ENCODE peak calls at places on chromosomes 3 and 15, in four cellular contexts. Y is fibroblast of pulmonary artery, Q is GM23338, O is AG09309. K is an unnamed sample.

GRCh38 chr3:21041621-21042020 is 709.4 kb downstream of the ZNF385D start:
- DNase-seq in O (peak; percentile 74), Y (peak; percentile 58), Q (no peak), K (peak; percentile 94)

GRCh38 chr3:197224034-197224444 is 74.4 kb downstream of the DLG1 start:
- DNase-seq in O (peak; percentile 13), Y (peak; percentile 76), Q (peak; percentile 70), K (peak; percentile 24)

GRCh38 chr3:175957427-175957826 is 1098.3 kb downstream of the NAALADL2 start:
- DNase-seq in Y (no peak), O (no peak), Q (no peak), K (no peak)

GRCh38 chr15:92525758-92526245 is 129.8 kb downstream of the FAM174B start:
- DNase-seq in O (no peak), Q (no peak), Y (no peak), K (no peak)

GRCh38 chr3:197466586-197467399 is 89.0 kb downstream of the BDH1 start:
- DNase-seq in Y (peak; percentile 55), O (no peak), Q (no peak), K (no peak)

GRCh38 chr15:74384566-74385441 is 17.4 kb upstream of the CYP11A1 start:
- DNase-seq in Y (no peak), Q (no peak), O (no peak), K (no peak)

GRCh38 chr3:65894679-65895078 is 144.0 kb downstream of the MAGI1 start:
- DNase-seq in Q (no peak), Y (peak; percentile 61), O (peak; percentile 80), K (no peak)

GRCh38 chr15:81061490-81062235 is 60.9 kb downstream of the TLNRD1 start:
- DNase-seq in O (no peak), Y (no peak), Q (no peak), K (no peak)

GRCh38 chr3:187919535-187919934 is 174.3 kb upstream of the BCL6 start:
- DNase-seq in Q (no peak), O (no peak), Y (no peak), K (no peak)

GRCh38 chr15:83516935-83517334 is 69.8 kb downstream of the SH3GL3 start:
- DNase-seq in O (no peak), Y (peak; percentile 8), Q (no peak), K (no peak)

GRCh38 chr3:171863920-171864319 is 20.8 kb downstream of the TMEM212 start:
- DNase-seq in Y (no peak), Q (no peak), O (no peak), K (no peak)

GRCh38 chr3:129663045-129663446 is 56.6 kb upstream of the PLXND1 start:
- DNase-seq in Q (peak; percentile 69), O (no peak), Y (no peak), K (no peak)

GRCh38 chr3:184261270-184262165 is at the start of gene CAMK2N2:
- DNase-seq in Q (peak; percentile 83), Y (peak; percentile 69), O (no peak), K (no peak)

GRCh38 chr3:150346956-150347863 is 60.9 kb upstream of the TSC22D2 start:
- DNase-seq in O (no peak), Q (no peak), Y (no peak), K (no peak)

GRCh38 chr15:101522091-101522490 is 32.6 kb upstream of the PCSK6 start:
- DNase-seq in Y (no peak), O (no peak), Q (no peak), K (no peak)

GRCh38 chr3:48065035-48065434 is 48.8 kb upstream of the MAP4 start:
- DNase-seq in O (no peak), Q (no peak), Y (no peak), K (no peak)

GRCh38 chr15:38558714-38559059 is 5.9 kb downstream of the RASGRP1 start:
- DNase-seq in O (no peak), Q (no peak), Y (peak; percentile 26), K (peak; percentile 55)

GRCh38 chr15:68615301-68615700 is 36.5 kb downstream of the CORO2B start:
- DNase-seq in O (no peak), Q (no peak), Y (no peak), K (no peak)

GRCh38 chr15:43893956-43894355 is 67.2 kb downstream of the WDR76 start:
- DNase-seq in Q (no peak), O (no peak), Y (no peak), K (peak; percentile 98)

GRCh38 chr15:101128191-101128590 is 123.7 kb downstream of the CHSY1 start:
- DNase-seq in Q (peak; percentile 37), O (peak; percentile 96), Y (peak; percentile 96), K (peak; percentile 96)

GRCh38 chr15:87033056-87033455 is 953.4 kb downstream of the AGBL1 start:
- DNase-seq in O (no peak), Y (peak; percentile 2), Q (no peak), K (no peak)

GRCh38 chr15:87034886-87035285 is 955.2 kb downstream of the AGBL1 start:
- DNase-seq in O (no peak), Y (no peak), Q (no peak), K (no peak)

GRCh38 chr15:87032291-87032690 is 952.6 kb downstream of the AGBL1 start:
- DNase-seq in Q (peak; percentile 8), O (no peak), Y (no peak), K (no peak)

GRCh38 chr15:87031545-87032230 is 952.0 kb downstream of the AGBL1 start:
- DNase-seq in Y (no peak), O (no peak), Q (no peak), K (no peak)
- H3K4me3 ChIP-seq in Y (no peak overlapping the region), O (no peak overlapping the region), Q (no peak overlapping the region), K (no peak overlapping the region)

DNA sequence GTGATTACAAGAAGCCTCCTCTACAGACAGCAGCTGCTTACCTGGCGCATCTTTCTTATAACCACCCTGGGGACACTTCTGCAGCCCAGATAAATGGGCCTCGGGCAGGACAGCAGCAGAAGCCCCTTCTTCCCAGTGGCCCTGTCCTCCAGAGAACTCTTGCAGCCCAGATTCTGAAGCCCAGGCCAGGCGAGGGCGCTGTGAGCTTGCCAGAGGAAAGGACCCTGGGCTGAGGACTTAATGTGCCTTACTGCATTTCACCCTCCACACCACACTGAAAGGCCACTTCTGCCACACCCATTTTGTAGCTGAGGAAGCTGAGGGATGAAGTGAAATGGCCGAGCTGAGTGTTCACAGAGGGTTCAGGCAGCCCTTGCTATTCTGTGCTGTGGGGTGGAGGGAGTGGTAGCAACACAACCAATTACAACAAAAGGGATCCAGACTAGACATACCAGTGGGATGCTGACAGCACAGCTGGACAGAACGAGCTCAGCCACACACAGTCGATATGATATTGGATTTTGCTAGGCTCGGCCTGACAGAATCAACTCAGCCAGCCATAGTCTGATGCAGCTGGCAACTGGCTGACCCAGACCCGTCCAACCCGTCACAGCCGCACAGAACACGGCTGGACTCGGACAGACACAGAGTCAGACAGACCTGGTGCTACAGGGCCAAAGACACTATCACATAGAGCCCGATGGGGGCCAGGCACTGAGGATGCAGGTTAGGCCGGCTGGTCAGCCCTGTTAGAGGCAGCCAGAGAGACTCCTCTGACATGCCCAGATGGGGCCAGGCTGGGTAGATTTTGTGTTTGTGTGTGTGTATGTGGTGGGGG is 7.3 kb downstream of the ACOX2 start:
- DNase-seq in O (no peak), Y (peak; percentile 45), Q (peak; percentile 90), K (no peak)
- TF ChIP-seq CTCF in O (peak; percentile 47), Y (peak; percentile 42), Q (peak; percentile 77), K (peak; percentile 51)

GRCh38 chr3:37859908-37860199 is 1.8 kb upstream of the CTDSPL start:
- DNase-seq in O (no peak), Y (no peak), Q (no peak), K (no peak)

GRCh38 chr3:37862219-37862711 is 585 bp downstream of the CTDSPL start:
- DNase-seq in Q (peak; percentile 66), Y (peak; percentile 34), O (no peak), K (no peak)

GRCh38 chr3:37862712-37863551 is 1.3 kb downstream of the CTDSPL start:
- DNase-seq in Q (peak; percentile 49), Y (peak; percentile 53), O (no peak), K (no peak)

GRCh38 chr3:37863552-37863865 is 1.8 kb downstream of the CTDSPL start:
- DNase-seq in O (no peak), Y (no peak), Q (no peak), K (no peak)

GRCh38 chr3:37861540-37862051 is at the start of gene CTDSPL:
- DNase-seq in Q (peak; percentile 65), O (no peak), Y (peak; percentile 50), K (no peak)
- H3K4me3 ChIP-seq in Q (peak within 1 kb of the TSS; percentile 87), O (peak within 1 kb of the TSS; percentile 92), Y (peak within 1 kb of the TSS; percentile 69), K (peak within 1 kb of the TSS; percentile 64)

DNA sequence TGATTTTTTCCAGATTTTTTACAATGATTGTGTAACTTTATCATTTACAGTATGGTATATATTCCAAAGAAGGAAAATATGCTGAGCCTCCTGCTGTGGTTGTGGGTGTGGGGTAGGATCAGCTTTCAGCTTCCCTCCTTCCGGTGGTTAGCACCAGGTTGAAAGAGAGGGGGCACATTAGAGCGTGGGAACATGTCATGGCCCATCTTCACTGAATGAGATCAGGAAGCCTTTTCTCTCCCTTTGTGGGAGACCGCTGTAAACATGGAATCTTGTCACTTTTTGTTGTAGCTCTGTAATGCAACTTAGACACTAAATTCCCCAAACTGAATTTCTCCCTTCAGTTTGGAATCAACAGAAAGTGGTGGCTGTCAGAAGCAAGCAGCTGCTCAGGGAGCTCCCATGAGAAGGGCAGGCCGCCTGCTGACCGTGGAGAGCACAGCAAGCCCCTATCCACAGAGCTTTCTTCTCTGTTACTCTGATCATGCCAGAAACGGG is 86.7 kb upstream of the LIMD1 start:
- DNase-seq in Y (peak; percentile 67), O (no peak), Q (peak; percentile 75), K (no peak)
- TF ChIP-seq CTCF in Y (peak; percentile 70), O (peak; percentile 43), Q (peak; percentile 55), K (peak; percentile 67)